ENCODE peak calls at places on chromosomes 13 and 19, in six cellular contexts. One of them, this sample, is unnamed.

GRCh38 chr19:4284176-4284958 is 5.3 kb downstream of the SHD start:
- DNase-seq in non-pigmented ciliary epithelial cell: no peak
- DNase-seq in stimulated activated CD4-positive, alpha-beta T cell treated with anti-CD3 and anti-CD28 coated beads, Interleukin-4, amount 100 ng/mL, for 1 hour: no peak
- DNase-seq in HL-60: no peak
- DNase-seq in progenitor cell of endocrine pancreas: no peak
- DNase-seq in kidney glomerular epithelial cell: no peak
- DNase-seq in this sample: peak

GRCh38 chr19:55690769-55691545 is 15.9 kb downstream of the EPN1 start:
- DNase-seq in non-pigmented ciliary epithelial cell: no peak
- DNase-seq in stimulated activated CD4-positive, alpha-beta T cell treated with anti-CD3 and anti-CD28 coated beads, Interleukin-4, amount 100 ng/mL, for 1 hour: no peak
- DNase-seq in HL-60: no peak
- DNase-seq in progenitor cell of endocrine pancreas: no peak
- DNase-seq in kidney glomerular epithelial cell: no peak
- DNase-seq in this sample: no peak

GRCh38 chr19:8208710-8209110 is 460 bp upstream of the CERS4 start:
- DNase-seq in non-pigmented ciliary epithelial cell: no peak
- DNase-seq in stimulated activated CD4-positive, alpha-beta T cell treated with anti-CD3 and anti-CD28 coated beads, Interleukin-4, amount 100 ng/mL, for 1 hour: no peak
- DNase-seq in HL-60: no peak
- DNase-seq in progenitor cell of endocrine pancreas: no peak
- DNase-seq in kidney glomerular epithelial cell: no peak
- DNase-seq in this sample: no peak

GRCh38 chr13:96636310-96636709 is 358.0 kb downstream of the OXGR1 start:
- DNase-seq in non-pigmented ciliary epithelial cell: no peak
- DNase-seq in stimulated activated CD4-positive, alpha-beta T cell treated with anti-CD3 and anti-CD28 coated beads, Interleukin-4, amount 100 ng/mL, for 1 hour: no peak
- DNase-seq in HL-60: no peak
- DNase-seq in progenitor cell of endocrine pancreas: no peak
- DNase-seq in kidney glomerular epithelial cell: no peak
- DNase-seq in this sample: no peak

GRCh38 chr19:46728693-46729339 is 11.9 kb upstream of the PRKD2 start:
- DNase-seq in non-pigmented ciliary epithelial cell: no peak
- DNase-seq in stimulated activated CD4-positive, alpha-beta T cell treated with anti-CD3 and anti-CD28 coated beads, Interleukin-4, amount 100 ng/mL, for 1 hour: peak
- DNase-seq in HL-60: peak
- DNase-seq in progenitor cell of endocrine pancreas: peak
- DNase-seq in kidney glomerular epithelial cell: peak
- DNase-seq in this sample: peak

GRCh38 chr19:7917292-7918061 is 2.7 kb upstream of the SNAPC2 start:
- DNase-seq in non-pigmented ciliary epithelial cell: no peak
- DNase-seq in stimulated activated CD4-positive, alpha-beta T cell treated with anti-CD3 and anti-CD28 coated beads, Interleukin-4, amount 100 ng/mL, for 1 hour: peak
- DNase-seq in HL-60: peak
- DNase-seq in progenitor cell of endocrine pancreas: no peak
- DNase-seq in kidney glomerular epithelial cell: peak
- DNase-seq in this sample: peak

GRCh38 chr13:42420304-42420703 is 148.4 kb downstream of the AKAP11 start:
- DNase-seq in non-pigmented ciliary epithelial cell: no peak
- DNase-seq in stimulated activated CD4-positive, alpha-beta T cell treated with anti-CD3 and anti-CD28 coated beads, Interleukin-4, amount 100 ng/mL, for 1 hour: peak
- DNase-seq in HL-60: no peak
- DNase-seq in progenitor cell of endocrine pancreas: no peak
- DNase-seq in kidney glomerular epithelial cell: no peak
- DNase-seq in this sample: no peak

GRCh38 chr13:76822691-76823267 is 63.4 kb downstream of the KCTD12 start:
- DNase-seq in non-pigmented ciliary epithelial cell: no peak
- DNase-seq in stimulated activated CD4-positive, alpha-beta T cell treated with anti-CD3 and anti-CD28 coated beads, Interleukin-4, amount 100 ng/mL, for 1 hour: no peak
- DNase-seq in HL-60: peak
- DNase-seq in progenitor cell of endocrine pancreas: no peak
- DNase-seq in kidney glomerular epithelial cell: no peak
- DNase-seq in this sample: no peak

GRCh38 chr13:65095697-65096096 is 2134.4 kb downstream of the PCDH9 start:
- DNase-seq in non-pigmented ciliary epithelial cell: no peak
- DNase-seq in stimulated activated CD4-positive, alpha-beta T cell treated with anti-CD3 and anti-CD28 coated beads, Interleukin-4, amount 100 ng/mL, for 1 hour: no peak
- DNase-seq in HL-60: no peak
- DNase-seq in progenitor cell of endocrine pancreas: no peak
- DNase-seq in kidney glomerular epithelial cell: no peak
- DNase-seq in this sample: no peak

GRCh38 chr19:14476663-14477401 is 1.7 kb upstream of the PTGER1 start:
- DNase-seq in non-pigmented ciliary epithelial cell: peak
- DNase-seq in stimulated activated CD4-positive, alpha-beta T cell treated with anti-CD3 and anti-CD28 coated beads, Interleukin-4, amount 100 ng/mL, for 1 hour: no peak
- DNase-seq in HL-60: peak
- DNase-seq in progenitor cell of endocrine pancreas: no peak
- DNase-seq in kidney glomerular epithelial cell: no peak
- DNase-seq in this sample: no peak

GRCh38 chr13:24269803-24270202 is 39.6 kb upstream of the C1QTNF9 start:
- DNase-seq in non-pigmented ciliary epithelial cell: no peak
- DNase-seq in stimulated activated CD4-positive, alpha-beta T cell treated with anti-CD3 and anti-CD28 coated beads, Interleukin-4, amount 100 ng/mL, for 1 hour: no peak
- DNase-seq in HL-60: no peak
- DNase-seq in progenitor cell of endocrine pancreas: no peak
- DNase-seq in kidney glomerular epithelial cell: no peak
- DNase-seq in this sample: no peak

GRCh38 chr13:50797081-50797480 is 46.4 kb downstream of the DLEU7 start:
- DNase-seq in non-pigmented ciliary epithelial cell: no peak
- DNase-seq in stimulated activated CD4-positive, alpha-beta T cell treated with anti-CD3 and anti-CD28 coated beads, Interleukin-4, amount 100 ng/mL, for 1 hour: no peak
- DNase-seq in HL-60: no peak
- DNase-seq in progenitor cell of endocrine pancreas: no peak
- DNase-seq in kidney glomerular epithelial cell: no peak
- DNase-seq in this sample: no peak

GRCh38 chr13:43985437-43986051 is 105.8 kb downstream of the LACC1 start:
- DNase-seq in non-pigmented ciliary epithelial cell: no peak
- DNase-seq in stimulated activated CD4-positive, alpha-beta T cell treated with anti-CD3 and anti-CD28 coated beads, Interleukin-4, amount 100 ng/mL, for 1 hour: no peak
- DNase-seq in HL-60: no peak
- DNase-seq in progenitor cell of endocrine pancreas: no peak
- DNase-seq in kidney glomerular epithelial cell: no peak
- DNase-seq in this sample: no peak

This sample was measured in GM19239.